ENCODE peak calls at places on chromosomes 13 and 19, in eight cellular contexts. One of them, this sample, is unnamed. For H3K9me3, the result is how much of the 10 kb centered on the place peaks cover.

GRCh38 chr13:49308104-49308875 is 60.6 kb downstream of the CDADC1 start:
- DNase-seq in cardiac muscle cell: no peak
- DNase-seq in kidney: peak
- DNase-seq in keratinocyte: no peak
- DNase-seq in RWPE2: no peak
- DNase-seq in A673: no peak
- DNase-seq in tibial nerve: peak
- DNase-seq in WERI-Rb-1: no peak
- DNase-seq in this sample: peak

GRCh38 chr13:96958286-96958891 is 35.9 kb downstream of the OXGR1 start:
- DNase-seq in RWPE2: no peak
- DNase-seq in keratinocyte: no peak
- DNase-seq in tibial nerve: no peak
- DNase-seq in WERI-Rb-1: no peak
- DNase-seq in kidney: no peak
- DNase-seq in A673: peak
- DNase-seq in cardiac muscle cell: peak
- DNase-seq in this sample: no peak

GRCh38 chr19:48059331-48059730 is 15.5 kb upstream of the CABP5 start:
- DNase-seq in tibial nerve: no peak
- DNase-seq in WERI-Rb-1: no peak
- DNase-seq in keratinocyte: no peak
- DNase-seq in RWPE2: no peak
- DNase-seq in cardiac muscle cell: no peak
- DNase-seq in kidney: peak
- DNase-seq in A673: no peak
- DNase-seq in this sample: no peak

GRCh38 chr13:75787249-75787940 is 151.3 kb downstream of the LMO7 start:
- DNase-seq in tibial nerve: no peak
- DNase-seq in A673: peak
- DNase-seq in keratinocyte: no peak
- DNase-seq in RWPE2: no peak
- DNase-seq in cardiac muscle cell: no peak
- DNase-seq in WERI-Rb-1: no peak
- DNase-seq in kidney: no peak
- DNase-seq in this sample: no peak

GRCh38 chr13:106372199-106373160 is 163.0 kb downstream of the EFNB2 start:
- DNase-seq in keratinocyte: no peak
- DNase-seq in RWPE2: no peak
- DNase-seq in WERI-Rb-1: no peak
- DNase-seq in cardiac muscle cell: no peak
- DNase-seq in tibial nerve: no peak
- DNase-seq in A673: no peak
- DNase-seq in kidney: no peak
- DNase-seq in this sample: no peak

GRCh38 chr13:31835932-31836331 is 96.6 kb downstream of the RXFP2 start:
- DNase-seq in A673: peak
- DNase-seq in WERI-Rb-1: no peak
- DNase-seq in RWPE2: no peak
- DNase-seq in keratinocyte: no peak
- DNase-seq in kidney: no peak
- DNase-seq in cardiac muscle cell: no peak
- DNase-seq in tibial nerve: no peak
- DNase-seq in this sample: no peak

GRCh38 chr13:46146898-46147297 is 35.1 kb downstream of the LCP1 start:
- DNase-seq in keratinocyte: no peak
- DNase-seq in RWPE2: no peak
- DNase-seq in kidney: no peak
- DNase-seq in cardiac muscle cell: peak
- DNase-seq in WERI-Rb-1: peak
- DNase-seq in A673: peak
- DNase-seq in tibial nerve: no peak
- DNase-seq in this sample: no peak

GRCh38 chr19:7799640-7800355 is 30.2 kb upstream of the EVI5L start:
- DNase-seq in A673: peak
- DNase-seq in WERI-Rb-1: peak
- DNase-seq in cardiac muscle cell: peak
- DNase-seq in tibial nerve: peak
- DNase-seq in keratinocyte: no peak
- DNase-seq in kidney: peak
- DNase-seq in RWPE2: no peak
- DNase-seq in this sample: peak

GRCh38 chr13:77918391-77919261 is at the start of gene EDNRB:
- DNase-seq in A673: peak
- DNase-seq in cardiac muscle cell: peak
- DNase-seq in WERI-Rb-1: peak
- DNase-seq in keratinocyte: no peak
- DNase-seq in RWPE2: peak
- DNase-seq in tibial nerve: peak
- DNase-seq in kidney: peak
- DNase-seq in this sample: peak

GRCh38 chr13:29482504-29482903 is 113.0 kb downstream of the SLC7A1 start:
- DNase-seq in keratinocyte: no peak
- DNase-seq in kidney: no peak
- DNase-seq in RWPE2: no peak
- DNase-seq in WERI-Rb-1: no peak
- DNase-seq in tibial nerve: no peak
- DNase-seq in cardiac muscle cell: no peak
- DNase-seq in A673: no peak
- DNase-seq in this sample: no peak

GRCh38 chr19:38977445-38978314 is 2.1 kb upstream of the FBXO17 start:
- DNase-seq in WERI-Rb-1: no peak
- DNase-seq in kidney: no peak
- DNase-seq in keratinocyte: no peak
- DNase-seq in tibial nerve: no peak
- DNase-seq in cardiac muscle cell: no peak
- DNase-seq in RWPE2: no peak
- DNase-seq in A673: no peak
- DNase-seq in this sample: no peak

GRCh38 chr19:13103961-13104847 is 1.5 kb upstream of the LYL1 start:
- DNase-seq in keratinocyte: no peak
- DNase-seq in WERI-Rb-1: peak
- DNase-seq in A673: no peak
- DNase-seq in cardiac muscle cell: peak
- DNase-seq in RWPE2: no peak
- DNase-seq in kidney: peak
- DNase-seq in tibial nerve: no peak
- DNase-seq in this sample: peak

GRCh38 chr19:41415154-41415571 is 12.0 kb downstream of the B3GNT8 start:
- DNase-seq in WERI-Rb-1: no peak
- DNase-seq in RWPE2: no peak
- DNase-seq in keratinocyte: no peak
- DNase-seq in tibial nerve: no peak
- DNase-seq in A673: no peak
- DNase-seq in kidney: no peak
- DNase-seq in cardiac muscle cell: no peak
- DNase-seq in this sample: no peak

GRCh38 chr13:52454459-52454824 is 836 bp upstream of the CKAP2 start:
- DNase-seq in cardiac muscle cell: peak
- DNase-seq in WERI-Rb-1: no peak
- DNase-seq in A673: no peak
- DNase-seq in tibial nerve: no peak
- DNase-seq in keratinocyte: no peak
- DNase-seq in RWPE2: no peak
- DNase-seq in kidney: no peak
- DNase-seq in this sample: no peak

GRCh38 chr19:35689836-35690235 is 14.5 kb upstream of the ZBTB32 start:
- DNase-seq in kidney: no peak
- DNase-seq in cardiac muscle cell: no peak
- DNase-seq in A673: no peak
- DNase-seq in RWPE2: no peak
- DNase-seq in keratinocyte: no peak
- DNase-seq in tibial nerve: no peak
- DNase-seq in WERI-Rb-1: no peak
- DNase-seq in this sample: no peak

GRCh38 chr19:17540174-17540573 is 15.3 kb upstream of the COLGALT1 start:
- DNase-seq in tibial nerve: no peak
- DNase-seq in kidney: no peak
- DNase-seq in cardiac muscle cell: no peak
- DNase-seq in RWPE2: no peak
- DNase-seq in A673: no peak
- DNase-seq in keratinocyte: no peak
- DNase-seq in WERI-Rb-1: no peak
- DNase-seq in this sample: no peak

GRCh38 chr19:34356875-34357274 is 8.1 kb upstream of the GPI start:
- DNase-seq in kidney: no peak
- DNase-seq in tibial nerve: no peak
- DNase-seq in A673: no peak
- DNase-seq in keratinocyte: no peak
- DNase-seq in RWPE2: no peak
- DNase-seq in WERI-Rb-1: no peak
- DNase-seq in cardiac muscle cell: no peak
- DNase-seq in this sample: peak

GRCh38 chr13:74444877-74445479 is 310.8 kb upstream of the KLF12 start:
- DNase-seq in keratinocyte: no peak
- DNase-seq in RWPE2: no peak
- DNase-seq in kidney: no peak
- DNase-seq in WERI-Rb-1: no peak
- DNase-seq in A673: no peak
- DNase-seq in tibial nerve: no peak
- DNase-seq in cardiac muscle cell: no peak
- DNase-seq in this sample: no peak

GRCh38 chr19:42553292-42554045 is 25.2 kb upstream of the CEACAM1 start:
- DNase-seq in cardiac muscle cell: no peak
- DNase-seq in A673: no peak
- DNase-seq in tibial nerve: no peak
- DNase-seq in kidney: no peak
- DNase-seq in keratinocyte: no peak
- DNase-seq in WERI-Rb-1: no peak
- DNase-seq in RWPE2: no peak
- DNase-seq in this sample: peak

GRCh38 chr13:50457430-50458393 is 385.8 kb downstream of the DLEU7 start:
- DNase-seq in kidney: no peak
- DNase-seq in tibial nerve: no peak
- DNase-seq in A673: no peak
- DNase-seq in keratinocyte: no peak
- DNase-seq in WERI-Rb-1: no peak
- DNase-seq in cardiac muscle cell: no peak
- DNase-seq in RWPE2: no peak
- DNase-seq in this sample: no peak

GRCh38 chr19:16860118-16860517 is 28.7 kb upstream of the F2RL3 start:
- DNase-seq in WERI-Rb-1: no peak
- DNase-seq in keratinocyte: no peak
- DNase-seq in cardiac muscle cell: no peak
- DNase-seq in kidney: no peak
- DNase-seq in tibial nerve: no peak
- DNase-seq in A673: no peak
- DNase-seq in RWPE2: no peak
- DNase-seq in this sample: no peak

GRCh38 chr19:50058425-50058824 is 32.6 kb downstream of the ZNF473 start:
- DNase-seq in A673: no peak
- DNase-seq in RWPE2: no peak
- DNase-seq in tibial nerve: no peak
- DNase-seq in keratinocyte: no peak
- DNase-seq in WERI-Rb-1: no peak
- DNase-seq in kidney: no peak
- DNase-seq in cardiac muscle cell: no peak
- DNase-seq in this sample: no peak

GRCh38 chr19:50050406-50051223 is 24.8 kb downstream of the ZNF473 start:
- DNase-seq in RWPE2: peak
- DNase-seq in cardiac muscle cell: peak
- DNase-seq in WERI-Rb-1: peak
- DNase-seq in keratinocyte: no peak
- DNase-seq in tibial nerve: peak
- DNase-seq in A673: peak
- DNase-seq in kidney: peak
- DNase-seq in this sample: peak

GRCh38 chr19:50051964-50052363 is 26.2 kb downstream of the ZNF473 start:
- DNase-seq in cardiac muscle cell: no peak
- DNase-seq in keratinocyte: no peak
- DNase-seq in RWPE2: no peak
- DNase-seq in A673: no peak
- DNase-seq in kidney: no peak
- DNase-seq in WERI-Rb-1: no peak
- DNase-seq in tibial nerve: no peak
- DNase-seq in this sample: no peak

GRCh38 chr19:50047686-50048085 is 21.9 kb downstream of the ZNF473 start:
- DNase-seq in WERI-Rb-1: no peak
- DNase-seq in A673: no peak
- DNase-seq in keratinocyte: no peak
- DNase-seq in cardiac muscle cell: no peak
- DNase-seq in RWPE2: no peak
- DNase-seq in kidney: no peak
- DNase-seq in tibial nerve: no peak
- DNase-seq in this sample: no peak

GRCh38 chr19:50053119-50053518 is 27.3 kb downstream of the ZNF473 start:
- DNase-seq in tibial nerve: no peak
- DNase-seq in kidney: no peak
- DNase-seq in RWPE2: no peak
- DNase-seq in WERI-Rb-1: no peak
- DNase-seq in cardiac muscle cell: no peak
- DNase-seq in keratinocyte: no peak
- DNase-seq in A673: no peak
- DNase-seq in this sample: no peak
- H3K9me3 ChIP-seq in tibial nerve: under half
- H3K9me3 ChIP-seq in kidney: under half
- H3K9me3 ChIP-seq in RWPE2: under half
- H3K9me3 ChIP-seq in WERI-Rb-1: under half
- H3K9me3 ChIP-seq in cardiac muscle cell: under half
- H3K9me3 ChIP-seq in keratinocyte: under half
- H3K9me3 ChIP-seq in A673: under half
- H3K9me3 ChIP-seq in this sample: under half

GRCh38 chr13:23098508-23098907 is 82.3 kb upstream of the SGCG start:
- DNase-seq in RWPE2: no peak
- DNase-seq in tibial nerve: no peak
- DNase-seq in A673: no peak
- DNase-seq in cardiac muscle cell: no peak
- DNase-seq in keratinocyte: no peak
- DNase-seq in kidney: no peak
- DNase-seq in WERI-Rb-1: no peak
- DNase-seq in this sample: no peak
- H3K9me3 ChIP-seq in RWPE2: under half
- H3K9me3 ChIP-seq in tibial nerve: under half
- H3K9me3 ChIP-seq in A673: under half
- H3K9me3 ChIP-seq in cardiac muscle cell: under half
- H3K9me3 ChIP-seq in keratinocyte: under half
- H3K9me3 ChIP-seq in kidney: under half
- H3K9me3 ChIP-seq in WERI-Rb-1: under half
- H3K9me3 ChIP-seq in this sample: under half

DNA sequence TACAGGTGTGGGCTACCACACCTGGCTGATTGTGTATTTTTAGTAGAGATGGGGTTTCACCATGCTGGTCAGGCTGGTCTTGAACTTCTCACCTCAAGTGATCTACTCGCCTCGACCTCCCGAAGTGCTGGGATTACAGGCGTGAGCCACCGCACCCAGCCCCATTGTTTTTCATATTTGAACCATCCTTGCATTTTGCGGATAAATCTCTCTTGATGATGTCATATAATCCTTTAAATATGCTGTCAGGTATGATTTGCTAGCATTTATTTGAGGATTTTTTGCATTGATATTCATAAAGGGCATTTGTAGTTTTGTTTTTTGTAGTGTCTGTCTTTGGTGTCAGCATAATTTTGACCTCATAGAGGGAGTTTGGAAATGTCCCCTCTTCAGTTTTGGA is 5.7 kb downstream of the ZNF101 start:
- DNase-seq in A673: no peak
- DNase-seq in kidney: no peak
- DNase-seq in tibial nerve: no peak
- DNase-seq in RWPE2: no peak
- DNase-seq in keratinocyte: no peak
- DNase-seq in WERI-Rb-1: no peak
- DNase-seq in cardiac muscle cell: no peak
- DNase-seq in this sample: no peak
- H3K9me3 ChIP-seq in A673: under half
- H3K9me3 ChIP-seq in kidney: under half
- H3K9me3 ChIP-seq in tibial nerve: under half
- H3K9me3 ChIP-seq in RWPE2: under half
- H3K9me3 ChIP-seq in keratinocyte: under half
- H3K9me3 ChIP-seq in WERI-Rb-1: under half
- H3K9me3 ChIP-seq in cardiac muscle cell: under half
- H3K9me3 ChIP-seq in this sample: under half

GRCh38 chr19:8840708-8841107 is 8.5 kb downstream of the MBD3L1 start:
- DNase-seq in tibial nerve: no peak
- DNase-seq in WERI-Rb-1: no peak
- DNase-seq in cardiac muscle cell: no peak
- DNase-seq in RWPE2: no peak
- DNase-seq in kidney: no peak
- DNase-seq in A673: no peak
- DNase-seq in keratinocyte: no peak
- DNase-seq in this sample: no peak
- H3K9me3 ChIP-seq in tibial nerve: under half
- H3K9me3 ChIP-seq in WERI-Rb-1: under half
- H3K9me3 ChIP-seq in cardiac muscle cell: under half
- H3K9me3 ChIP-seq in RWPE2: under half
- H3K9me3 ChIP-seq in kidney: under half
- H3K9me3 ChIP-seq in A673: under half
- H3K9me3 ChIP-seq in keratinocyte: under half
- H3K9me3 ChIP-seq in this sample: under half

This sample was measured in aorta.